ENCODE peak calls at places on chromosomes 6 and 20, in nine cellular contexts. P is HepG2, Q is GM23338, H is adrenal gland, F is A549, L is endothelial cell of umbilical vein, U is GM23248, C is osteoblast, J is right atrium auricular region. Z is an unnamed sample. For H3K4me1, the result is how much of the 10 kb centered on the place peaks cover.

GRCh38 chr6:149480502-149481280 is 4.1 kb downstream of the ZC3H12D start:
- DNase-seq in P (no peak), Q (no peak), H (no peak), F (no peak), L (no peak), U (no peak), C (peak), J (no peak), Z (no peak)

GRCh38 chr6:144286503-144287393 is 1.6 kb downstream of the UTRN start:
- DNase-seq in P (peak), Q (peak), H (peak), F (peak), L (peak), U (peak), C (peak), J (peak), Z (peak)

GRCh38 chr6:31945507-31946369 is at the start of gene CFB:
- DNase-seq in P (peak), Q (peak), H (peak), F (peak), L (peak), U (peak), C (peak), J (peak), Z (peak)

GRCh38 chr20:3786665-3787639 is at the start of gene CENPB:
- DNase-seq in P (peak), Q (peak), H (peak), F (peak), L (peak), U (peak), C (peak), J (peak), Z (peak)

GRCh38 chr20:48723308-48724264 is 104.2 kb downstream of the PREX1 start:
- DNase-seq in P (peak), Q (no peak), H (peak), F (no peak), L (peak), U (peak), C (no peak), J (peak), Z (peak)

GRCh38 chr6:12324096-12324495 is 33.9 kb downstream of the EDN1 start:
- DNase-seq in P (peak), Q (no peak), H (no peak), F (peak), L (peak), U (peak), C (peak), J (no peak), Z (peak)

GRCh38 chr20:58969439-58969838 is 11.6 kb upstream of the NELFCD start:
- DNase-seq in P (no peak), Q (no peak), H (no peak), F (no peak), L (no peak), U (no peak), C (no peak), J (no peak), Z (no peak)

GRCh38 chr20:6802227-6802626 is 34.7 kb downstream of the BMP2 start:
- DNase-seq in P (no peak), Q (no peak), H (no peak), F (no peak), L (no peak), U (peak), C (no peak), J (no peak), Z (no peak)

GRCh38 chr6:140285471-140285870 is 911.0 kb upstream of the CITED2 start:
- DNase-seq in P (no peak), Q (no peak), H (no peak), F (no peak), L (peak), U (no peak), C (no peak), J (no peak), Z (no peak)

GRCh38 chr6:27168586-27169443 is 78.7 kb upstream of the PRSS16 start:
- DNase-seq in P (no peak), Q (no peak), H (no peak), F (no peak), L (peak), U (peak), C (peak), J (no peak), Z (no peak)

GRCh38 chr6:168700880-168701279 is 259.9 kb downstream of the SMOC2 start:
- DNase-seq in P (no peak), Q (no peak), H (no peak), F (no peak), L (no peak), U (no peak), C (no peak), J (peak), Z (no peak)

GRCh38 chr6:134253681-134254080 is 64.2 kb downstream of the SGK1 start:
- DNase-seq in P (peak), Q (peak), H (peak), F (no peak), L (no peak), U (peak), C (no peak), J (no peak), Z (no peak)

GRCh38 chr20:36491901-36492617 is 49.3 kb upstream of the MYL9 start:
- DNase-seq in P (no peak), Q (no peak), H (no peak), F (no peak), L (peak), U (peak), C (no peak), J (no peak), Z (no peak)

GRCh38 chr6:37279366-37280134 is 21.6 kb upstream of the TMEM217 start:
- DNase-seq in P (no peak), Q (no peak), H (no peak), F (no peak), L (no peak), U (peak), C (no peak), J (no peak), Z (no peak)

GRCh38 chr20:1945134-1945618 is 48.7 kb downstream of the PDYN start:
- DNase-seq in P (no peak), Q (no peak), H (peak), F (no peak), L (no peak), U (peak), C (no peak), J (peak), Z (peak)

GRCh38 chr20:18986895-18987580 is 173.5 kb downstream of the SCP2D1 start:
- DNase-seq in P (no peak), Q (no peak), H (no peak), F (no peak), L (no peak), U (no peak), C (no peak), J (peak), Z (no peak)

GRCh38 chr6:105562027-105562426 is 159.1 kb upstream of the PREP start:
- DNase-seq in P (no peak), Q (no peak), H (no peak), F (no peak), L (no peak), U (no peak), C (no peak), J (no peak), Z (no peak)

GRCh38 chr20:36861875-36862801 is 13.8 kb upstream of the TLDC2 start:
- DNase-seq in P (peak), Q (peak), H (peak), F (peak), L (peak), U (peak), C (peak), J (peak), Z (peak)

GRCh38 chr20:1943267-1944002 is 48.2 kb downstream of the SIRPA start:
- DNase-seq in P (peak), Q (no peak), H (peak), F (no peak), L (no peak), U (peak), C (no peak), J (peak), Z (no peak)

GRCh38 chr6:149852180-149852579 is 12.0 kb downstream of the LRP11 start:
- DNase-seq in P (no peak), Q (no peak), H (no peak), F (no peak), L (peak), U (peak), C (no peak), J (no peak), Z (peak)

GRCh38 chr20:25552977-25553376 is 32.4 kb downstream of the NINL start:
- DNase-seq in P (no peak), Q (no peak), H (no peak), F (no peak), L (no peak), U (no peak), C (no peak), J (no peak), Z (no peak)

GRCh38 chr20:53917145-53918009 is 153.0 kb downstream of the BCAS1 start:
- DNase-seq in P (no peak), Q (no peak), H (peak), F (no peak), L (peak), U (peak), C (peak), J (peak), Z (no peak)

GRCh38 chr20:22556565-22557056 is 27.8 kb downstream of the FOXA2 start:
- DNase-seq in P (no peak), Q (no peak), H (no peak), F (no peak), L (no peak), U (no peak), C (no peak), J (no peak), Z (peak)

GRCh38 chr20:25389858-25390537 is 637 bp downstream of the ABHD12 start:
- DNase-seq in P (no peak), Q (peak), H (peak), F (no peak), L (peak), U (peak), C (peak), J (no peak), Z (peak)

GRCh38 chr6:31666337-31666960 is 569 bp downstream of the CSNK2B start:
- DNase-seq in P (no peak), Q (no peak), H (no peak), F (no peak), L (no peak), U (peak), C (no peak), J (no peak), Z (no peak)

GRCh38 chr6:158631678-158632537 is 12.6 kb downstream of the DYNLT1 start:
- DNase-seq in P (no peak), Q (no peak), H (peak), F (peak), L (peak), U (peak), C (peak), J (peak), Z (no peak)

GRCh38 chr6:77926198-77926752 is 273.4 kb downstream of the MEI4 start:
- DNase-seq in P (peak), Q (peak), H (no peak), F (no peak), L (peak), U (no peak), C (no peak), J (no peak), Z (no peak)

DNA sequence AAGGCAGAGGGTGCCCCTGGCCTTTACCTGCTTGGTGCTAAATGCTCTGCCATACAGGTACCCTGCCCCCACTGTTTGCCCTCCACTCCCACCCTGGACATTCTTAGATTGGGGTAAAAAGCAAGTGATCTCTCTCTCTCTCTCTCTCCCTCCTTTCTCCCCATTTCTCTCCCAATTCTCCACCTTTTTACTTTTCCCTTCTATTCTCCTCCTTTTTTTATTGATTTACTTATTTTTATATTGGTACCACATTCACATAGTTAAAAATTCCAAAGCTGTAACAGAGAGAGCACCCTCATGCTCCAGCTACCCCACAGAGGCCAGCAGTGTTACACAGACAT is 37.7 kb upstream of the ID1 start:
- DNase-seq in P (no peak), Q (no peak), H (no peak), F (no peak), L (no peak), U (no peak), C (no peak), J (no peak), Z (no peak)
- H3K4me1 ChIP-seq in P (half or more), Q (half or more), H (under half), F (half or more), L (under half), U (under half), C (under half), J (under half), Z (under half)

DNA sequence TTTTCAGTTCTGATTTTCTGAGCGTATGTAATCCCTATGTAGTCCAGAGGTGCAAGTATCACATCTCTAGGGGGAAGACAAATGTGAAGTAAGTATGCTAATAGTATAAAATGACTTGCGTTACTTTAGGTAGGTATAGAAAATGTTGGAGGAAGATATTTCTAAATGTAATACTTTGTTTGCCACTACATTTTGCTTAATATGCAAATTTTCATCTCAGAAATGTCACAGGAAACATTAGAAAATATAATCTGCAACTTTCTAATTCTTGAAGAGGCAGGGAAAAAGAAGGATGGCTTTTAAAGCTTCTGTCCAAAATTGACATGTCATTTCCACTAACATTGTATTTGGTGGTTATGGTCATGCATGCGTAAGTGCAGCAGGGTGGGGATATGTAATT is 85.6 kb downstream of the CD2AP start:
- DNase-seq in P (no peak), Q (no peak), H (no peak), F (no peak), L (no peak), U (no peak), C (no peak), J (no peak), Z (no peak)
- H3K27ac ChIP-seq in P (no peak), Q (no peak), H (no peak), F (no peak), L (no peak), U (no peak), C (no peak), J (no peak), Z (no peak)

DNA sequence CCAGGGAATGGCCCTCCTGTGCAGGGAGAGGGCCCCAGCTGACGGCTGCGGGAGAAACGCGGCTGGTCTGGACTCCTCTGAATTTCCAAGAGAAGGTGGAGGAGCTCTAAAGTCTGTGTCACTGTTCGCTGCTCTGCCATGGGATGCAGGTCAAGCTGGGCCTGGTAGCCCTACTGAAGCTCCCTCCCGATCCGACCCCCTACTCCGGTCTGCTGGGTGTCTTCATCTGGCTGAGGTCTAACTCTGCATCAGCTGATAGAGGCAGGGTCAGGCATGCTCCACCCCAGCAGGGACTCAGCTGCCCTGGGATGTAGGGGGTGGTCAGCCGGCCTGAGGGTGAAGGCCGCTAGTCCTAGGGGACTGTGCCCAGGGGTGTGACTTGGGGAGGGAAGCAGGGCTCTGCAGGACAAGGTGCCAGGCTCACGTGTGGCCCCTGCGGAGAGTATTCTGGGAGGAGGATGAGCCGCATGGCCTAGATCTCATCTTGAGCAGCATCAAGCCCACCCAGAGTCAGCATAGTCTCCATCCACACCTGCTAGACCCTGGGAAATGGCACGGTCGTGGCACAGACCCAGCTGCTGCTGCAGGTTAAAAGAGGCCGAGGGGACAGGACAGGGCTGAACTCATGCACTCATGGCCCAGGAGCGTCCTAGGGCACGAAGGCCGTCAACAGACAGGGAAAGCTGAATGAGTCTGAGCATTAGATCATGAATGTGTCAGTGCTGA is 1.4 kb downstream of the CST3 start:
- DNase-seq in P (no peak), Q (no peak), H (no peak), F (no peak), L (no peak), U (peak), C (no peak), J (no peak), Z (no peak)
- H3K4me1 ChIP-seq in P (half or more), Q (under half), H (under half), F (under half), L (under half), U (under half), C (under half), J (under half), Z (under half)

DNA sequence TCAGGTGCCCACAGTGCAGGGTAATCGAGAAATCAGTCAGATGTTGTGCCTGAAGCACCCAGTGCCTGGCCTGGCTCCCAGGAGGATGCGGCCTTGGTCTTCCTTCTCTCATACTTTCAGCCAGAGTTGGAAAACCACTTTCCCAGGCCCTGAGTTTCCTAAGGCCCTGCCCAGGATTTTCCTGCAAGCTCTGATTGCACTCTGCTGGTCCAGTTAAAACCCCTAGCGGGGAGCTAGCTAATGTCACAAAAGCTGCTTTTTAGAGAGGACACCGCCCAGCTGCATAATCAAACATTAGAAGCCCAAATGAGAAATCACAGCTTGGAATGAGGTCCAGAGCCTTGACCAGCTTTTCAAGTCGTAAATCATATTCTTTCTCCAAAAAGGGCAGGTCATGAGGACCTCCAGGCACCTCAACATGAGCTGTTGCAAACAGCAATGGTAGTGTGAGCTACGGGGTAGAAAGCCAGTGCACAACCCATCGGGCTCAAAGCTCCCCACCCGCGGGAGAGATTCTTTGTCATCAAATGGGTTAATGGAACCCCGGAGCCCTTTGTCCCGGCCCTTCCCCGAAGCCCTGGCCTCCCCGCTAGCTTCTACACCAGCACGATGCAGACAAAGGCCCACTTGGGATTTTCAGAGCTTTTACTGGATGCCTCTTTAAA is 134.1 kb downstream of the SCML4 start:
- DNase-seq in P (no peak), Q (no peak), H (no peak), F (no peak), L (no peak), U (no peak), C (no peak), J (no peak), Z (no peak)
- H3K27ac ChIP-seq in P (no peak), Q (no peak), H (no peak), F (no peak), L (no peak), U (peak), C (peak), J (no peak), Z (no peak)

DNA sequence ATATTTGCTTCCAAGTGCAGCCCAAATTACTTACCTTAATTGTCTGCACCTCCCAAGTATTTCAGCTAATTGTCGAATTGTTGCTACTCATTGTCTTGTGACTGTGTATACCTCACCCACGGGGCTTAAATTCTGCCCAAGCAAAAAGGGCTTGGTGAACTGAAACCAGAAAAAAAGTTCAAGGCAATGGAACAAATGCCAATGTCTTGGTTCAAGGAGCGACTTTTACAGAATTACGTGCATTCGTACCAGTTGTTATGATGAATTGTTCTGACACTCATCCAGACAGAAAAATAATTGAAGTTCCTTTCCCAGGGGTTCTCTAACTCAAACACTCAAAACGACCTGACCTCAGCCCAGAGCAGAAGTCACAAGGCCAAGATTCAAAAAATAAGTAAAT is 13.9 kb upstream of the PXDC1 start:
- DNase-seq in P (no peak), Q (no peak), H (no peak), F (no peak), L (no peak), U (no peak), C (no peak), J (no peak), Z (no peak)
- H3K4me1 ChIP-seq in P (under half), Q (under half), H (under half), F (under half), L (under half), U (under half), C (under half), J (under half), Z (under half)

DNA sequence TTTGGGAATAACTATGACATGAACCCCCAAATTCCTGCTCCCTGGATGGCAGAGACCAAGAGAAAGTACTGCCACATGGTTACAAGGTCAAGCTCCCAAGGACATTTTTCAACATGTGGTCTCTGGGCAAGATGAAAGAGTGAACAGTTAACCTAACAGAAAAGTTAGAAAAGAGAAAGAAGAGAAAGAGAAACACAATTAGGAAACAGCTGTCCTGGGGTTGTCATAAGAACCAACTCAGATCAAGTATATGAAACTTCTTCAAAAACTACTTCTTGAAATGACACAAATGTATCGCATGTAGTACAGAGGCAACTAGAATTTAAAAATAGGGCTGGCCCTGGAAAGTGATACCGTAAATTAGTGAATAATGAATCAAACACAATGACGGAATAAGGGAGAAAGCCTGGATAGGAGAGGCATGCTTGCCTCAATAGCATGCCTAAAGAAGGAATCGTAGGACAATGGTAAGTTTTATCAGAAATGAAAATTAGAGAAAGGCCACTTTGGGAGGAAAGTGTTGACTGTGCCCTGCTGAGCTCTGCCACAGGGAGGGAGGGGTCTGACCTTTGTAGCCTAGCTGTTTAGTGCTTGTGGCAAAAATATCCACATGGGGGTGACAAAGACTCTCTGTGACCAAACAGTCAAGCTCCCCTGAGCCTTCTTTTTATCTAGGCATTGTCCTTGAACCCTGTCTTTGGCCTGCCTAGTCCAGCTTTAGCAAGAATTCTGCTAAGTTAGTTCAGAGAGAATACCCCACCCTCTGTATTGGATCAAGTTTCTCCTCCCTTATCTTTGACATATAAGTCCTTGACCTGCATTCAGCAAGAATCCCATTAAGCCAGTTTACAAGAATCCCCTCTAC is 4.3 kb upstream of the DCBLD1 start:
- DNase-seq in P (peak), Q (peak), H (peak), F (peak), L (peak), U (no peak), C (no peak), J (no peak), Z (no peak)
- H3K27ac ChIP-seq in P (peak), Q (no peak), H (no peak), F (peak), L (no peak), U (no peak), C (no peak), J (no peak), Z (no peak)